ENCODE peak calls at places on chromosome 14, in six cellular contexts. P is psoas muscle, K is mucosa of descending colon, X is HFFc6, M is OCI-LY7, B is glutamatergic neuron. O is an unnamed sample.

GRCh38 chr14:91396959-91397815 is 20.4 kb downstream of the CCDC88C start:
- DNase-seq in P (no peak), K (peak; percentile 81), X (no peak), M (peak; percentile 87), B (no peak), O (no peak)

GRCh38 chr14:55123101-55123500 is 6.0 kb upstream of the LGALS3 start:
- DNase-seq in P (no peak), K (no peak), X (peak; percentile 82), M (no peak), B (no peak), O (no peak)

GRCh38 chr14:101001311-101002069 is 98.0 kb upstream of the RTL1 start:
- DNase-seq in P (peak; percentile 34), K (no peak), X (peak; percentile 75), M (no peak), B (no peak), O (no peak)

GRCh38 chr14:96086032-96086431 is 46.9 kb downstream of the C14orf132 start:
- DNase-seq in P (no peak), K (no peak), X (peak; percentile 85), M (no peak), B (peak; percentile 9), O (no peak)

GRCh38 chr14:69650948-69651369 is 39.6 kb downstream of the SUSD6 start:
- DNase-seq in P (no peak), K (no peak), X (peak; percentile 17), M (no peak), B (no peak), O (no peak)

GRCh38 chr14:95314609-95315008 is 5.1 kb downstream of the CLMN start:
- DNase-seq in P (no peak), K (no peak), X (no peak), M (no peak), B (no peak), O (no peak)

GRCh38 chr14:61547186-61548121 is 147.9 kb upstream of the HIF1A start:
- DNase-seq in P (no peak), K (no peak), X (peak; percentile 82), M (no peak), B (no peak), O (no peak)

GRCh38 chr14:41986726-41987125 is 380.1 kb downstream of the LRFN5 start:
- DNase-seq in P (no peak), K (no peak), X (no peak), M (no peak), B (no peak), O (no peak)

GRCh38 chr14:50407089-50407813 is 10.6 kb upstream of the CDKL1 start:
- DNase-seq in P (no peak), K (no peak), X (no peak), M (no peak), B (no peak), O (no peak)

GRCh38 chr14:37253905-37254304 is 56.2 kb downstream of the MIPOL1 start:
- DNase-seq in P (no peak), K (peak; percentile 25), X (peak; percentile 50), M (no peak), B (no peak), O (no peak)

GRCh38 chr14:32370720-32371119 is 41.6 kb downstream of the AKAP6 start:
- DNase-seq in P (no peak), K (no peak), X (peak; percentile 80), M (no peak), B (no peak), O (no peak)

GRCh38 chr14:83172363-83172762 is 1638.7 kb upstream of the SEL1L start:
- DNase-seq in P (no peak), K (no peak), X (peak; percentile 71), M (no peak), B (no peak), O (no peak)

GRCh38 chr14:104317975-104318557 is 179.7 kb downstream of the KIF26A start:
- DNase-seq in P (no peak), K (no peak), X (no peak), M (no peak), B (no peak), O (no peak)

GRCh38 chr14:23631702-23632460 is 4.3 kb upstream of the DHRS2 start:
- DNase-seq in P (peak; percentile 74), K (peak; percentile 67), X (peak; percentile 67), M (peak; percentile 63), B (peak; percentile 92), O (peak; percentile 87)

GRCh38 chr14:71400821-71401447 is 493.7 kb downstream of the PCNX1 start:
- DNase-seq in P (no peak), K (no peak), X (no peak), M (no peak), B (no peak), O (no peak)

GRCh38 chr14:101723061-101723595 is 38.4 kb upstream of the PPP2R5C start:
- DNase-seq in P (no peak), K (no peak), X (no peak), M (no peak), B (no peak), O (no peak)

GRCh38 chr14:68784298-68784910 is 8.5 kb downstream of the ZFP36L1 start:
- DNase-seq in P (no peak), K (peak; percentile 88), X (no peak), M (no peak), B (peak; percentile 11), O (no peak)

GRCh38 chr14:37587881-37588666 is 7.0 kb downstream of the FOXA1 start:
- DNase-seq in P (no peak), K (peak; percentile 36), X (no peak), M (no peak), B (peak; percentile 57), O (no peak)

GRCh38 chr14:36020120-36021029 is 156.1 kb downstream of the PTCSC3 start:
- DNase-seq in P (no peak), K (no peak), X (no peak), M (no peak), B (no peak), O (no peak)

GRCh38 chr14:22434030-22434429 is 155.0 kb downstream of the DAD1 start:
- DNase-seq in P (no peak), K (no peak), X (no peak), M (peak; percentile 84), B (no peak), O (no peak)

DNA sequence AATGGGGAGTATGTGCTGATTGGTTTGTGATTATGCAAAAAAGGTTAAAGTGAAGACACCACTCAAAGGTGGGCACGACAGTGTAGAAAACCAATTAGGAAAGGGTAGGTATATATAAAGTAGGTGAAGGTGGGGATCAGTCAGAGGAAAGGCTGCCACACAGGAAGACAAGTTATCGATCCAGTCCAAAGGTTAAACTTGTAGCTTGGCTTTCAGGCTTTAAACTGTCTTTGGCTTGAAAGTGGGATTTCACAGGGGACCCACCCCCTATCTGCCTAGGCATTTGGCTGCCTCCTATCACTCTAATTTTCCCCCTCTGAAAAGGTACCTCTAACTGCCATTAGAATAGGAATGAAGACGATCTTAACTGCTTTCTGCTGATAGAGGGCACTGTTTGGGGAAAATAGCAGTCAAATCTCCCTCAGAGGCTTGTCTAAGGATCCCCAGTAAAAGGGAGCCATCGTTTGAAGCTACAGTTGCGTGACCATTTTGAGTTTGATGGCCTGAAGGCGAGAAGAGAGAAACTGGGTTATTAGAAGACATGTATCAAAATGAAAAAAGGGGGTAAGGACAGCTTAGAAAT is 250.2 kb downstream of the GPHN start:
- DNase-seq in P (no peak), K (no peak), X (no peak), M (no peak), B (no peak), O (no peak)
- TF ChIP-seq CTCF in P (no peak), K (no peak), X (peak; percentile 7), M (no peak), B (no peak), O (no peak)

GRCh38 chr14:76599556-76599955 is 161.7 kb upstream of the VASH1 start:
- DNase-seq in P (no peak), K (no peak), X (no peak), M (no peak), B (no peak), O (no peak)

GRCh38 chr14:76599141-76599540 is 162.1 kb upstream of the VASH1 start:
- DNase-seq in P (no peak), K (no peak), X (no peak), M (no peak), B (no peak), O (no peak)

GRCh38 chr14:76595266-76595665 is 166.0 kb upstream of the VASH1 start:
- DNase-seq in P (no peak), K (no peak), X (no peak), M (no peak), B (no peak), O (no peak)

GRCh38 chr14:76597387-76597786 is 163.9 kb upstream of the VASH1 start:
- DNase-seq in P (no peak), K (no peak), X (no peak), M (no peak), B (no peak), O (no peak)
- TF ChIP-seq CTCF in P (no peak), K (no peak), X (no peak), M (no peak), B (no peak), O (no peak)

GRCh38 chr14:29925736-29926135 is 1.9 kb downstream of the PRKD1 start:
- DNase-seq in P (no peak), K (no peak), X (no peak), M (no peak), B (no peak), O (no peak)

GRCh38 chr14:29927596-29928341 is at the start of gene PRKD1:
- DNase-seq in P (peak; percentile 67), K (peak; percentile 33), X (peak; percentile 41), M (no peak), B (peak; percentile 69), O (peak; percentile 53)

GRCh38 chr14:29928342-29928640 is 644 bp upstream of the PRKD1 start:
- DNase-seq in P (no peak), K (no peak), X (no peak), M (no peak), B (no peak), O (no peak)

GRCh38 chr14:29926228-29926627 is 1.4 kb downstream of the PRKD1 start:
- DNase-seq in P (no peak), K (no peak), X (no peak), M (no peak), B (no peak), O (no peak)

DNA sequence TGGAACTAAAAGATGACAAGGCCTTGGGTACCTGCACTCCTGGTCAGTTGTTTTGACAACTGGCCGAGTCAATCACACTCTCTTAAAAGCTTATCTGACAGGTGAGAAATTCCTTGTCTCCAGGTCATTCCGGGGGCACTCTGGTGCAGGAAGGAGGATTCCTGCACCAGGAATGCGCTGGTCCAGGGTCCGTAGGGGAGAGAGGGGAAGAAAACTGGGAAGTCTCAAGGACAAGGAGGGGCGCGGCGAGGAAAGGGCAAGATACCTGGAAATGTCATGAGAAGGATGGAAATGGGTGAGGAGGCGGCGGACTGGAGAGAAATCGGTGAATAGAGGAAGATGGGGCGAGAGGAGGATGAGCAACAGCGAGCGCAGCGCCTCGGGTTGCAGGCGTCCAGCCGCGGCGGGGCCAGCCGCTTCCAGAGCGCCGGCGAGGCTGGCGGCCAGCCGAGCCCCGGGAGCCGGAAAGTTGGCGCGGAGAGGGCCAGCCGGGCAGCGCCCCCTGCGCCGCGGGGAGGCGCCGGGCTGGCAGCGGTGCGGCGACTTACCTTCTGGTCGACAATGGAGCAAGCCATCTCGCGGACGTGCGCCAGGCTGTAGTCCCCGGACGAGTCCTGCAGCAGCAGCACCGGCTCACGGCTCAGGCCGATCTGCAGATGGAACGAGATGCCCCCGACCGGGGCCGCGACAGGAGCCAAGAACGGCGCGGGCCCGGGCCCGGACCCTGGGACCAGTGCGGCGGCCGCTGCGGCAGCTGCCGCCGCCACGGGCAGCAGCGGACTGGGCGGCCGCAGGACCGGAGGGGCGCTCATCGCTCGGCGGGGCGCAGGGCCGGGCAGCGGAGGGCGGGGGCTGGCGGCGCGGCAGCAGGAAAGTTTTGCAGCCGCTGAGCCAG is 699 bp downstream of the PRKD1 start:
- DNase-seq in P (peak; percentile 56), K (peak; percentile 38), X (peak; percentile 41), M (no peak), B (peak; percentile 54), O (peak; percentile 48)
- TF ChIP-seq CTCF in P (no peak), K (no peak), X (peak; percentile 60), M (no peak), B (no peak), O (peak; percentile 37)

GRCh38 chr14:103209054-103209453 is 85.8 kb downstream of the TNFAIP2 start:
- DNase-seq in P (no peak), K (no peak), X (no peak), M (no peak), B (no peak), O (no peak)
- TF ChIP-seq CTCF in P (no peak), K (no peak), X (peak; percentile 27), M (no peak), B (no peak), O (peak; percentile 25)

O was measured in neural crest cell.